ENCODE peak calls at places on chromosomes 12 and 14, in ten cellular contexts. D is Kasumi-1; U is stimulated activated CD8-positive, alpha-beta memory T cell treated with anti-CD3 and anti-CD28 coated beads, Interleukin-2, amount 100 ng/mL, for 1 hour; X is stimulated activated naive CD4-positive, alpha-beta T cell; P is GM20000; M is IMR-90; F is AG04450; L is activated T-helper 2 cell treated with anti-CD3 and anti-CD28 coated beads, Interferon-gamma antibody, Interleukin-2, Interleukin-4, amounts not matched to agents 10 μg/mL and 5 μg/mL and 100 μg/mL, durations not matched to agents 14 hours and 24 hours and 36 hours; N is mucosa of descending colon; I is stimulated activated CD4-positive, alpha-beta T cell treated with anti-CD3 and anti-CD28 coated beads, Interleukin-1b, Interleukin-23, amount 100 ng/mL, for 24 hours. T is an unnamed sample.

GRCh38 chr12:124233041-124233836 is 61.7 kb upstream of the RFLNA start:
- DNase-seq in D (no peak), U (no peak), X (no peak), P (no peak), M (peak), F (peak), L (no peak), N (no peak), I (no peak), T (no peak)

GRCh38 chr12:130079254-130079653 is 83.0 kb upstream of the FZD10 start:
- DNase-seq in D (no peak), U (no peak), X (no peak), P (no peak), M (no peak), F (no peak), L (no peak), N (no peak), I (no peak), T (no peak)

GRCh38 chr14:70646705-70647104 is 5.0 kb downstream of the TTC9 start:
- DNase-seq in D (no peak), U (no peak), X (no peak), P (no peak), M (no peak), F (no peak), L (no peak), N (no peak), I (no peak), T (no peak)

GRCh38 chr12:62787606-62788005 is 147.3 kb downstream of the PPM1H start:
- DNase-seq in D (peak), U (no peak), X (no peak), P (no peak), M (no peak), F (no peak), L (no peak), N (no peak), I (no peak), T (no peak)

GRCh38 chr14:104346608-104347007 is 208.2 kb downstream of the KIF26A start:
- DNase-seq in D (no peak), U (no peak), X (no peak), P (no peak), M (no peak), F (no peak), L (no peak), N (no peak), I (no peak), T (no peak)

GRCh38 chr12:122089080-122089479 is 10.5 kb downstream of the MLXIP start:
- DNase-seq in D (no peak), U (no peak), X (no peak), P (no peak), M (no peak), F (no peak), L (no peak), N (no peak), I (no peak), T (no peak)

GRCh38 chr12:29226621-29227020 is 77.5 kb downstream of the FAR2 start:
- DNase-seq in D (no peak), U (no peak), X (no peak), P (no peak), M (peak), F (no peak), L (no peak), N (no peak), I (no peak), T (no peak)

GRCh38 chr12:122841544-122842321 is 6.5 kb downstream of the HIP1R start:
- DNase-seq in D (no peak), U (no peak), X (no peak), P (no peak), M (peak), F (no peak), L (no peak), N (peak), I (no peak), T (no peak)

GRCh38 chr12:57208946-57209282 is 7.7 kb upstream of the NXPH4 start:
- DNase-seq in D (no peak), U (no peak), X (no peak), P (no peak), M (no peak), F (no peak), L (no peak), N (no peak), I (no peak), T (no peak)

GRCh38 chr14:58243790-58244555 is 670 bp upstream of the PSMA3 start:
- DNase-seq in D (peak), U (no peak), X (no peak), P (no peak), M (no peak), F (no peak), L (no peak), N (no peak), I (no peak), T (no peak)

GRCh38 chr14:101134161-101134631 is 230.7 kb upstream of the RTL1 start:
- DNase-seq in D (no peak), U (no peak), X (no peak), P (no peak), M (no peak), F (no peak), L (no peak), N (no peak), I (no peak), T (no peak)

GRCh38 chr12:52243774-52244614 is 11.0 kb downstream of the KRT7 start:
- DNase-seq in D (peak), U (peak), X (no peak), P (peak), M (peak), F (peak), L (peak), N (peak), I (peak), T (no peak)

GRCh38 chr12:19222566-19222965 is 93.0 kb downstream of the PLEKHA5 start:
- DNase-seq in D (no peak), U (no peak), X (no peak), P (no peak), M (no peak), F (no peak), L (no peak), N (no peak), I (no peak), T (no peak)

GRCh38 chr12:121514184-121514742 is 66.6 kb downstream of the KDM2B start:
- DNase-seq in D (no peak), U (no peak), X (no peak), P (peak), M (no peak), F (no peak), L (no peak), N (no peak), I (no peak), T (no peak)

GRCh38 chr12:102965281-102966155 is 8.0 kb downstream of the ASCL1 start:
- DNase-seq in D (no peak), U (no peak), X (no peak), P (no peak), M (no peak), F (no peak), L (no peak), N (no peak), I (no peak), T (no peak)